ENCODE peak calls at places on chromosome 5, in five cellular contexts. One of them, this sample, is unnamed.

GRCh38 chr5:107213025-107213424 is 457.7 kb downstream of the EFNA5 start:
- DNase-seq in stimulated activated CD8-positive, alpha-beta memory T cell treated with anti-CD3 and anti-CD28 coated beads, Interleukin-15, amount 100 ng/mL, for 24 hours: no peak
- DNase-seq in esophagus squamous epithelium: no peak
- DNase-seq in activated T-cell treated with anti-CD3 and anti-CD28 coated beads, Interleukin-2, amount 50 U/mL, for 1 hour: no peak
- DNase-seq in HFFc6: no peak
- DNase-seq in this sample: no peak

GRCh38 chr5:176810084-176810597 is at the start of gene UNC5A:
- DNase-seq in HFFc6: no peak
- DNase-seq in stimulated activated CD8-positive, alpha-beta memory T cell treated with anti-CD3 and anti-CD28 coated beads, Interleukin-15, amount 100 ng/mL, for 24 hours: peak; percentile 28
- DNase-seq in esophagus squamous epithelium: no peak
- DNase-seq in activated T-cell treated with anti-CD3 and anti-CD28 coated beads, Interleukin-2, amount 50 U/mL, for 1 hour: peak; percentile 69
- DNase-seq in this sample: peak; percentile 36

GRCh38 chr5:66406761-66407289 is 189.4 kb upstream of the MAST4 start:
- DNase-seq in esophagus squamous epithelium: no peak
- DNase-seq in stimulated activated CD8-positive, alpha-beta memory T cell treated with anti-CD3 and anti-CD28 coated beads, Interleukin-15, amount 100 ng/mL, for 24 hours: no peak
- DNase-seq in HFFc6: no peak
- DNase-seq in activated T-cell treated with anti-CD3 and anti-CD28 coated beads, Interleukin-2, amount 50 U/mL, for 1 hour: no peak
- DNase-seq in this sample: no peak

GRCh38 chr5:3709724-3710348 is 114.2 kb downstream of the IRX1 start:
- DNase-seq in stimulated activated CD8-positive, alpha-beta memory T cell treated with anti-CD3 and anti-CD28 coated beads, Interleukin-15, amount 100 ng/mL, for 24 hours: no peak
- DNase-seq in activated T-cell treated with anti-CD3 and anti-CD28 coated beads, Interleukin-2, amount 50 U/mL, for 1 hour: no peak
- DNase-seq in esophagus squamous epithelium: no peak
- DNase-seq in HFFc6: no peak
- DNase-seq in this sample: no peak

GRCh38 chr5:112418412-112419049 is 546 bp downstream of the EPB41L4A start:
- DNase-seq in esophagus squamous epithelium: no peak
- DNase-seq in HFFc6: no peak
- DNase-seq in activated T-cell treated with anti-CD3 and anti-CD28 coated beads, Interleukin-2, amount 50 U/mL, for 1 hour: no peak
- DNase-seq in stimulated activated CD8-positive, alpha-beta memory T cell treated with anti-CD3 and anti-CD28 coated beads, Interleukin-15, amount 100 ng/mL, for 24 hours: no peak
- DNase-seq in this sample: no peak

GRCh38 chr5:164562271-164562856 is 1056.9 kb downstream of the MAT2B start:
- DNase-seq in activated T-cell treated with anti-CD3 and anti-CD28 coated beads, Interleukin-2, amount 50 U/mL, for 1 hour: no peak
- DNase-seq in HFFc6: no peak
- DNase-seq in stimulated activated CD8-positive, alpha-beta memory T cell treated with anti-CD3 and anti-CD28 coated beads, Interleukin-15, amount 100 ng/mL, for 24 hours: no peak
- DNase-seq in esophagus squamous epithelium: no peak
- DNase-seq in this sample: no peak

GRCh38 chr5:150593593-150593992 is 46.9 kb upstream of the SYNPO start:
- DNase-seq in esophagus squamous epithelium: no peak
- DNase-seq in stimulated activated CD8-positive, alpha-beta memory T cell treated with anti-CD3 and anti-CD28 coated beads, Interleukin-15, amount 100 ng/mL, for 24 hours: no peak
- DNase-seq in activated T-cell treated with anti-CD3 and anti-CD28 coated beads, Interleukin-2, amount 50 U/mL, for 1 hour: no peak
- DNase-seq in HFFc6: no peak
- DNase-seq in this sample: no peak

GRCh38 chr5:148956632-148957385 is 106.1 kb downstream of the SH3TC2 start:
- DNase-seq in HFFc6: no peak
- DNase-seq in esophagus squamous epithelium: no peak
- DNase-seq in activated T-cell treated with anti-CD3 and anti-CD28 coated beads, Interleukin-2, amount 50 U/mL, for 1 hour: no peak
- DNase-seq in stimulated activated CD8-positive, alpha-beta memory T cell treated with anti-CD3 and anti-CD28 coated beads, Interleukin-15, amount 100 ng/mL, for 24 hours: no peak
- DNase-seq in this sample: no peak

GRCh38 chr5:67431191-67431590 is 234.6 kb upstream of the CD180 start:
- DNase-seq in activated T-cell treated with anti-CD3 and anti-CD28 coated beads, Interleukin-2, amount 50 U/mL, for 1 hour: no peak
- DNase-seq in esophagus squamous epithelium: no peak
- DNase-seq in HFFc6: no peak
- DNase-seq in stimulated activated CD8-positive, alpha-beta memory T cell treated with anti-CD3 and anti-CD28 coated beads, Interleukin-15, amount 100 ng/mL, for 24 hours: no peak
- DNase-seq in this sample: no peak

GRCh38 chr5:74428275-74428674 is 212.3 kb downstream of the ENC1 start:
- DNase-seq in activated T-cell treated with anti-CD3 and anti-CD28 coated beads, Interleukin-2, amount 50 U/mL, for 1 hour: no peak
- DNase-seq in esophagus squamous epithelium: no peak
- DNase-seq in HFFc6: no peak
- DNase-seq in stimulated activated CD8-positive, alpha-beta memory T cell treated with anti-CD3 and anti-CD28 coated beads, Interleukin-15, amount 100 ng/mL, for 24 hours: no peak
- DNase-seq in this sample: no peak

GRCh38 chr5:55570026-55570425 is 35.3 kb upstream of the PLPP1 start:
- DNase-seq in stimulated activated CD8-positive, alpha-beta memory T cell treated with anti-CD3 and anti-CD28 coated beads, Interleukin-15, amount 100 ng/mL, for 24 hours: no peak
- DNase-seq in HFFc6: peak; percentile 32
- DNase-seq in esophagus squamous epithelium: no peak
- DNase-seq in activated T-cell treated with anti-CD3 and anti-CD28 coated beads, Interleukin-2, amount 50 U/mL, for 1 hour: no peak
- DNase-seq in this sample: no peak

GRCh38 chr5:158429564-158429963 is 570.6 kb upstream of the CLINT1 start:
- DNase-seq in HFFc6: no peak
- DNase-seq in esophagus squamous epithelium: no peak
- DNase-seq in stimulated activated CD8-positive, alpha-beta memory T cell treated with anti-CD3 and anti-CD28 coated beads, Interleukin-15, amount 100 ng/mL, for 24 hours: no peak
- DNase-seq in activated T-cell treated with anti-CD3 and anti-CD28 coated beads, Interleukin-2, amount 50 U/mL, for 1 hour: no peak
- DNase-seq in this sample: no peak

GRCh38 chr5:11962122-11962521 is 57.9 kb upstream of the CTNND2 start:
- DNase-seq in stimulated activated CD8-positive, alpha-beta memory T cell treated with anti-CD3 and anti-CD28 coated beads, Interleukin-15, amount 100 ng/mL, for 24 hours: no peak
- DNase-seq in HFFc6: no peak
- DNase-seq in activated T-cell treated with anti-CD3 and anti-CD28 coated beads, Interleukin-2, amount 50 U/mL, for 1 hour: no peak
- DNase-seq in esophagus squamous epithelium: no peak
- DNase-seq in this sample: no peak

GRCh38 chr5:1726956-1727355 is 72.7 kb downstream of the MRPL36 start:
- DNase-seq in activated T-cell treated with anti-CD3 and anti-CD28 coated beads, Interleukin-2, amount 50 U/mL, for 1 hour: no peak
- DNase-seq in stimulated activated CD8-positive, alpha-beta memory T cell treated with anti-CD3 and anti-CD28 coated beads, Interleukin-15, amount 100 ng/mL, for 24 hours: no peak
- DNase-seq in HFFc6: no peak
- DNase-seq in esophagus squamous epithelium: no peak
- DNase-seq in this sample: no peak

GRCh38 chr5:104903941-104904340 is 1341.4 kb upstream of the NUDT12 start:
- DNase-seq in activated T-cell treated with anti-CD3 and anti-CD28 coated beads, Interleukin-2, amount 50 U/mL, for 1 hour: no peak
- DNase-seq in stimulated activated CD8-positive, alpha-beta memory T cell treated with anti-CD3 and anti-CD28 coated beads, Interleukin-15, amount 100 ng/mL, for 24 hours: no peak
- DNase-seq in HFFc6: no peak
- DNase-seq in esophagus squamous epithelium: no peak
- DNase-seq in this sample: no peak

GRCh38 chr5:115968770-115969169 is 6.5 kb downstream of the LVRN start:
- DNase-seq in stimulated activated CD8-positive, alpha-beta memory T cell treated with anti-CD3 and anti-CD28 coated beads, Interleukin-15, amount 100 ng/mL, for 24 hours: no peak
- DNase-seq in activated T-cell treated with anti-CD3 and anti-CD28 coated beads, Interleukin-2, amount 50 U/mL, for 1 hour: no peak
- DNase-seq in HFFc6: no peak
- DNase-seq in esophagus squamous epithelium: no peak
- DNase-seq in this sample: no peak

GRCh38 chr5:80125962-80126480 is 90.9 kb downstream of the THBS4 start:
- DNase-seq in activated T-cell treated with anti-CD3 and anti-CD28 coated beads, Interleukin-2, amount 50 U/mL, for 1 hour: no peak
- DNase-seq in HFFc6: peak; percentile 84
- DNase-seq in esophagus squamous epithelium: no peak
- DNase-seq in stimulated activated CD8-positive, alpha-beta memory T cell treated with anti-CD3 and anti-CD28 coated beads, Interleukin-15, amount 100 ng/mL, for 24 hours: no peak
- DNase-seq in this sample: no peak

GRCh38 chr5:124309241-124309977 is 437.0 kb downstream of the ZNF608 start:
- DNase-seq in esophagus squamous epithelium: no peak
- DNase-seq in stimulated activated CD8-positive, alpha-beta memory T cell treated with anti-CD3 and anti-CD28 coated beads, Interleukin-15, amount 100 ng/mL, for 24 hours: no peak
- DNase-seq in activated T-cell treated with anti-CD3 and anti-CD28 coated beads, Interleukin-2, amount 50 U/mL, for 1 hour: no peak
- DNase-seq in HFFc6: no peak
- DNase-seq in this sample: no peak

GRCh38 chr5:147485046-147485445 is 24.8 kb downstream of the DPYSL3 start:
- DNase-seq in activated T-cell treated with anti-CD3 and anti-CD28 coated beads, Interleukin-2, amount 50 U/mL, for 1 hour: no peak
- DNase-seq in esophagus squamous epithelium: no peak
- DNase-seq in stimulated activated CD8-positive, alpha-beta memory T cell treated with anti-CD3 and anti-CD28 coated beads, Interleukin-15, amount 100 ng/mL, for 24 hours: no peak
- DNase-seq in HFFc6: peak; percentile 54
- DNase-seq in this sample: no peak

GRCh38 chr5:63131618-63132285 is 553.1 kb downstream of the LRRC70 start:
- DNase-seq in activated T-cell treated with anti-CD3 and anti-CD28 coated beads, Interleukin-2, amount 50 U/mL, for 1 hour: no peak
- DNase-seq in esophagus squamous epithelium: no peak
- DNase-seq in HFFc6: peak; percentile 0
- DNase-seq in stimulated activated CD8-positive, alpha-beta memory T cell treated with anti-CD3 and anti-CD28 coated beads, Interleukin-15, amount 100 ng/mL, for 24 hours: no peak
- DNase-seq in this sample: no peak

GRCh38 chr5:123429993-123430392 is 6.8 kb upstream of the CEP120 start:
- DNase-seq in stimulated activated CD8-positive, alpha-beta memory T cell treated with anti-CD3 and anti-CD28 coated beads, Interleukin-15, amount 100 ng/mL, for 24 hours: no peak
- DNase-seq in activated T-cell treated with anti-CD3 and anti-CD28 coated beads, Interleukin-2, amount 50 U/mL, for 1 hour: no peak
- DNase-seq in esophagus squamous epithelium: no peak
- DNase-seq in HFFc6: peak; percentile 67
- DNase-seq in this sample: no peak

GRCh38 chr5:35919191-35919590 is 19.2 kb downstream of the CAPSL start:
- DNase-seq in stimulated activated CD8-positive, alpha-beta memory T cell treated with anti-CD3 and anti-CD28 coated beads, Interleukin-15, amount 100 ng/mL, for 24 hours: no peak
- DNase-seq in HFFc6: peak; percentile 80
- DNase-seq in activated T-cell treated with anti-CD3 and anti-CD28 coated beads, Interleukin-2, amount 50 U/mL, for 1 hour: no peak
- DNase-seq in esophagus squamous epithelium: no peak
- DNase-seq in this sample: no peak

GRCh38 chr5:110965773-110966581 is 105.5 kb upstream of the TSLP start:
- DNase-seq in stimulated activated CD8-positive, alpha-beta memory T cell treated with anti-CD3 and anti-CD28 coated beads, Interleukin-15, amount 100 ng/mL, for 24 hours: no peak
- DNase-seq in esophagus squamous epithelium: no peak
- DNase-seq in activated T-cell treated with anti-CD3 and anti-CD28 coated beads, Interleukin-2, amount 50 U/mL, for 1 hour: no peak
- DNase-seq in HFFc6: no peak
- DNase-seq in this sample: no peak

GRCh38 chr5:1751026-1751863 is 48.4 kb downstream of the MRPL36 start:
- DNase-seq in activated T-cell treated with anti-CD3 and anti-CD28 coated beads, Interleukin-2, amount 50 U/mL, for 1 hour: no peak
- DNase-seq in esophagus squamous epithelium: no peak
- DNase-seq in HFFc6: no peak
- DNase-seq in stimulated activated CD8-positive, alpha-beta memory T cell treated with anti-CD3 and anti-CD28 coated beads, Interleukin-15, amount 100 ng/mL, for 24 hours: no peak
- DNase-seq in this sample: no peak

GRCh38 chr5:60402161-60402785 is 297.7 kb downstream of the DEPDC1B start:
- DNase-seq in stimulated activated CD8-positive, alpha-beta memory T cell treated with anti-CD3 and anti-CD28 coated beads, Interleukin-15, amount 100 ng/mL, for 24 hours: no peak
- DNase-seq in activated T-cell treated with anti-CD3 and anti-CD28 coated beads, Interleukin-2, amount 50 U/mL, for 1 hour: no peak
- DNase-seq in esophagus squamous epithelium: no peak
- DNase-seq in HFFc6: no peak
- DNase-seq in this sample: no peak

GRCh38 chr5:138953370-138954256 is 78.5 kb upstream of the LRRTM2 start:
- DNase-seq in activated T-cell treated with anti-CD3 and anti-CD28 coated beads, Interleukin-2, amount 50 U/mL, for 1 hour: no peak
- DNase-seq in stimulated activated CD8-positive, alpha-beta memory T cell treated with anti-CD3 and anti-CD28 coated beads, Interleukin-15, amount 100 ng/mL, for 24 hours: no peak
- DNase-seq in HFFc6: no peak
- DNase-seq in esophagus squamous epithelium: no peak
- DNase-seq in this sample: no peak

GRCh38 chr5:53463909-53464621 is 16.4 kb upstream of the FST start:
- DNase-seq in esophagus squamous epithelium: no peak
- DNase-seq in activated T-cell treated with anti-CD3 and anti-CD28 coated beads, Interleukin-2, amount 50 U/mL, for 1 hour: no peak
- DNase-seq in HFFc6: no peak
- DNase-seq in stimulated activated CD8-positive, alpha-beta memory T cell treated with anti-CD3 and anti-CD28 coated beads, Interleukin-15, amount 100 ng/mL, for 24 hours: no peak
- DNase-seq in this sample: no peak

GRCh38 chr5:172571892-172572291 is 69.2 kb upstream of the NEURL1B start:
- DNase-seq in esophagus squamous epithelium: no peak
- DNase-seq in HFFc6: no peak
- DNase-seq in activated T-cell treated with anti-CD3 and anti-CD28 coated beads, Interleukin-2, amount 50 U/mL, for 1 hour: no peak
- DNase-seq in stimulated activated CD8-positive, alpha-beta memory T cell treated with anti-CD3 and anti-CD28 coated beads, Interleukin-15, amount 100 ng/mL, for 24 hours: no peak
- DNase-seq in this sample: no peak

GRCh38 chr5:396715-397032 is 46.3 kb upstream of the EXOC3 start:
- DNase-seq in activated T-cell treated with anti-CD3 and anti-CD28 coated beads, Interleukin-2, amount 50 U/mL, for 1 hour: no peak
- DNase-seq in stimulated activated CD8-positive, alpha-beta memory T cell treated with anti-CD3 and anti-CD28 coated beads, Interleukin-15, amount 100 ng/mL, for 24 hours: no peak
- DNase-seq in HFFc6: no peak
- DNase-seq in esophagus squamous epithelium: no peak
- DNase-seq in this sample: no peak

GRCh38 chr5:80408976-80409926 is 1.4 kb downstream of the ZFYVE16 start:
- DNase-seq in stimulated activated CD8-positive, alpha-beta memory T cell treated with anti-CD3 and anti-CD28 coated beads, Interleukin-15, amount 100 ng/mL, for 24 hours: no peak
- DNase-seq in HFFc6: no peak
- DNase-seq in activated T-cell treated with anti-CD3 and anti-CD28 coated beads, Interleukin-2, amount 50 U/mL, for 1 hour: no peak
- DNase-seq in esophagus squamous epithelium: no peak
- DNase-seq in this sample: no peak

GRCh38 chr5:36875051-36875788 is 1.3 kb upstream of the NIPBL start:
- DNase-seq in stimulated activated CD8-positive, alpha-beta memory T cell treated with anti-CD3 and anti-CD28 coated beads, Interleukin-15, amount 100 ng/mL, for 24 hours: no peak
- DNase-seq in activated T-cell treated with anti-CD3 and anti-CD28 coated beads, Interleukin-2, amount 50 U/mL, for 1 hour: peak; percentile 55
- DNase-seq in HFFc6: peak; percentile 22
- DNase-seq in esophagus squamous epithelium: no peak
- DNase-seq in this sample: peak; percentile 19

GRCh38 chr5:40441733-40442132 is 238.0 kb upstream of the PTGER4 start:
- DNase-seq in HFFc6: no peak
- DNase-seq in stimulated activated CD8-positive, alpha-beta memory T cell treated with anti-CD3 and anti-CD28 coated beads, Interleukin-15, amount 100 ng/mL, for 24 hours: no peak
- DNase-seq in activated T-cell treated with anti-CD3 and anti-CD28 coated beads, Interleukin-2, amount 50 U/mL, for 1 hour: peak; percentile 45
- DNase-seq in esophagus squamous epithelium: no peak
- DNase-seq in this sample: no peak

GRCh38 chr5:149561848-149562247 is 10.6 kb upstream of the CSNK1A1 start:
- DNase-seq in esophagus squamous epithelium: no peak
- DNase-seq in stimulated activated CD8-positive, alpha-beta memory T cell treated with anti-CD3 and anti-CD28 coated beads, Interleukin-15, amount 100 ng/mL, for 24 hours: no peak
- DNase-seq in HFFc6: peak; percentile 96
- DNase-seq in activated T-cell treated with anti-CD3 and anti-CD28 coated beads, Interleukin-2, amount 50 U/mL, for 1 hour: no peak
- DNase-seq in this sample: no peak

GRCh38 chr5:59038169-59039002 is 455.5 kb downstream of the RAB3C start:
- DNase-seq in HFFc6: no peak
- DNase-seq in esophagus squamous epithelium: no peak
- DNase-seq in stimulated activated CD8-positive, alpha-beta memory T cell treated with anti-CD3 and anti-CD28 coated beads, Interleukin-15, amount 100 ng/mL, for 24 hours: no peak
- DNase-seq in activated T-cell treated with anti-CD3 and anti-CD28 coated beads, Interleukin-2, amount 50 U/mL, for 1 hour: no peak
- DNase-seq in this sample: no peak

GRCh38 chr5:75048457-75048953 is 3.9 kb downstream of the GCNT4 start:
- DNase-seq in stimulated activated CD8-positive, alpha-beta memory T cell treated with anti-CD3 and anti-CD28 coated beads, Interleukin-15, amount 100 ng/mL, for 24 hours: no peak
- DNase-seq in activated T-cell treated with anti-CD3 and anti-CD28 coated beads, Interleukin-2, amount 50 U/mL, for 1 hour: no peak
- DNase-seq in esophagus squamous epithelium: no peak
- DNase-seq in HFFc6: no peak
- DNase-seq in this sample: no peak

GRCh38 chr5:10867408-10868303 is 106.6 kb upstream of the DAP start:
- DNase-seq in stimulated activated CD8-positive, alpha-beta memory T cell treated with anti-CD3 and anti-CD28 coated beads, Interleukin-15, amount 100 ng/mL, for 24 hours: no peak
- DNase-seq in esophagus squamous epithelium: no peak
- DNase-seq in HFFc6: no peak
- DNase-seq in activated T-cell treated with anti-CD3 and anti-CD28 coated beads, Interleukin-2, amount 50 U/mL, for 1 hour: no peak
- DNase-seq in this sample: no peak

GRCh38 chr5:71887680-71888079 is 168.6 kb downstream of the CARTPT start:
- DNase-seq in HFFc6: peak; percentile 85
- DNase-seq in activated T-cell treated with anti-CD3 and anti-CD28 coated beads, Interleukin-2, amount 50 U/mL, for 1 hour: no peak
- DNase-seq in esophagus squamous epithelium: no peak
- DNase-seq in stimulated activated CD8-positive, alpha-beta memory T cell treated with anti-CD3 and anti-CD28 coated beads, Interleukin-15, amount 100 ng/mL, for 24 hours: no peak
- DNase-seq in this sample: no peak

GRCh38 chr5:27434335-27434734 is 395.9 kb upstream of the CDH9 start:
- DNase-seq in HFFc6: no peak
- DNase-seq in esophagus squamous epithelium: no peak
- DNase-seq in stimulated activated CD8-positive, alpha-beta memory T cell treated with anti-CD3 and anti-CD28 coated beads, Interleukin-15, amount 100 ng/mL, for 24 hours: no peak
- DNase-seq in activated T-cell treated with anti-CD3 and anti-CD28 coated beads, Interleukin-2, amount 50 U/mL, for 1 hour: no peak
- DNase-seq in this sample: no peak

GRCh38 chr5:172499287-172499686 is 45.0 kb upstream of the SH3PXD2B start:
- DNase-seq in esophagus squamous epithelium: no peak
- DNase-seq in stimulated activated CD8-positive, alpha-beta memory T cell treated with anti-CD3 and anti-CD28 coated beads, Interleukin-15, amount 100 ng/mL, for 24 hours: no peak
- DNase-seq in activated T-cell treated with anti-CD3 and anti-CD28 coated beads, Interleukin-2, amount 50 U/mL, for 1 hour: no peak
- DNase-seq in HFFc6: no peak
- DNase-seq in this sample: no peak